ENCODE peak calls at places on chromosomes 12 and 14, in six cellular contexts. O is cardiac fibroblast, F is PC-9, E is heart left ventricle, T is GM12865, X is H7. P is an unnamed sample.

GRCh38 chr12:13404631-13405473 is 208.3 kb downstream of the EMP1 start:
- DNase-seq in O (no peak), F (no peak), E (no peak), T (no peak), X (no peak), P (no peak)

GRCh38 chr12:12788675-12789368 is 3.4 kb downstream of the APOLD1 start:
- DNase-seq in O (peak), F (peak), E (peak), T (peak), X (peak), P (peak)

GRCh38 chr14:76309572-76310551 is 66.1 kb upstream of the ESRRB start:
- DNase-seq in O (peak), F (no peak), E (peak), T (no peak), X (peak), P (no peak)

GRCh38 chr14:68203871-68204270 is 384.3 kb downstream of the RAD51B start:
- DNase-seq in O (peak), F (no peak), E (no peak), T (no peak), X (no peak), P (no peak)

GRCh38 chr12:5043589-5044419 is at the start of gene KCNA5:
- DNase-seq in O (no peak), F (no peak), E (peak), T (no peak), X (peak), P (no peak)

GRCh38 chr12:79020106-79020505 is 155.5 kb downstream of the SYT1 start:
- DNase-seq in O (peak), F (no peak), E (no peak), T (no peak), X (no peak), P (peak)

GRCh38 chr12:111224196-111225066 is 144.5 kb downstream of the PHETA1 start:
- DNase-seq in O (no peak), F (no peak), E (no peak), T (no peak), X (peak), P (no peak)

GRCh38 chr12:6825398-6826124 is 2.6 kb upstream of the P3H3 start:
- DNase-seq in O (peak), F (peak), E (peak), T (peak), X (peak), P (peak)

GRCh38 chr12:71639341-71639760 is 24.3 kb downstream of the ZFC3H1 start:
- DNase-seq in O (no peak), F (no peak), E (no peak), T (peak), X (peak), P (no peak)

GRCh38 chr12:2003676-2004112 is 563 bp downstream of the DCP1B start:
- DNase-seq in O (peak), F (no peak), E (no peak), T (no peak), X (no peak), P (no peak)

GRCh38 chr12:85835417-85835809 is 796 bp downstream of the RASSF9 start:
- DNase-seq in O (peak), F (no peak), E (no peak), T (no peak), X (no peak), P (peak)

GRCh38 chr14:90168425-90169105 is 87.8 kb upstream of the PSMC1 start:
- DNase-seq in O (no peak), F (no peak), E (no peak), T (no peak), X (no peak), P (peak)

GRCh38 chr12:33555128-33555527 is 115.5 kb upstream of the SYT10 start:
- DNase-seq in O (no peak), F (no peak), E (no peak), T (no peak), X (no peak), P (no peak)

GRCh38 chr12:116558280-116559079 is 701 bp upstream of the MAP1LC3B2 start:
- DNase-seq in O (no peak), F (no peak), E (no peak), T (peak), X (no peak), P (no peak)

GRCh38 chr14:22225526-22226133 is 363.4 kb downstream of the DAD1 start:
- DNase-seq in O (peak), F (no peak), E (no peak), T (no peak), X (no peak), P (peak)

GRCh38 chr12:6338955-6339761 is 2.7 kb downstream of the TNFRSF1A start:
- DNase-seq in O (peak), F (no peak), E (no peak), T (no peak), X (no peak), P (peak)

GRCh38 chr12:69966409-69966808 is 141.4 kb downstream of the MYRFL start:
- DNase-seq in O (peak), F (peak), E (peak), T (no peak), X (no peak), P (peak)

GRCh38 chr14:91065266-91065665 is 4.8 kb upstream of the RPS6KA5 start:
- DNase-seq in O (no peak), F (no peak), E (no peak), T (no peak), X (no peak), P (no peak)

GRCh38 chr12:70260610-70261009 is 17.4 kb downstream of the CNOT2 start:
- DNase-seq in O (no peak), F (no peak), E (no peak), T (no peak), X (no peak), P (no peak)

GRCh38 chr14:103247169-103247606 is 86.8 kb upstream of the EIF5 start:
- DNase-seq in O (peak), F (no peak), E (no peak), T (no peak), X (no peak), P (peak)
- H3K4me3 ChIP-seq in O (no peak), F (no peak), E (no peak), T (no peak), X (no peak), P (no peak)

GRCh38 chr14:70186826-70187483 is 1.8 kb downstream of the SLC8A3 start:
- DNase-seq in O (peak), F (no peak), E (no peak), T (peak), X (peak), P (no peak)

GRCh38 chr14:70190156-70190555 is 1.4 kb upstream of the SLC8A3 start:
- DNase-seq in O (no peak), F (no peak), E (no peak), T (no peak), X (peak), P (no peak)

GRCh38 chr14:70188292-70188607 is 501 bp downstream of the SLC8A3 start:
- DNase-seq in O (peak), F (no peak), E (no peak), T (peak), X (no peak), P (no peak)

GRCh38 chr14:70188608-70189540 is at the start of gene SLC8A3:
- DNase-seq in O (peak), F (no peak), E (no peak), T (peak), X (peak), P (peak)

GRCh38 chr14:70189678-70190077 is 927 bp upstream of the SLC8A3 start:
- DNase-seq in O (no peak), F (no peak), E (no peak), T (peak), X (peak), P (no peak)
- H3K4me3 ChIP-seq in O (no peak), F (no peak), E (no peak), T (peak), X (no peak), P (no peak)

GRCh38 chr12:104720346-104721064 is 237.6 kb downstream of the SLC41A2 start:
- DNase-seq in O (no peak), F (no peak), E (no peak), T (peak), X (peak), P (no peak)
- H3K4me3 ChIP-seq in O (no peak), F (no peak), E (peak), T (peak), X (no peak), P (no peak)

GRCh38 chr14:39264057-39264456 is 30.3 kb downstream of the MIA2 start:
- DNase-seq in O (no peak), F (no peak), E (no peak), T (no peak), X (no peak), P (no peak)

GRCh38 chr14:39266589-39266870 is 32.8 kb downstream of the MIA2 start:
- DNase-seq in O (no peak), F (peak), E (peak), T (peak), X (peak), P (peak)

GRCh38 chr14:39265741-39266588 is 32.2 kb downstream of the MIA2 start:
- DNase-seq in O (peak), F (no peak), E (no peak), T (no peak), X (no peak), P (peak)

GRCh38 chr14:39264558-39264957 is 30.8 kb downstream of the MIA2 start:
- DNase-seq in O (peak), F (no peak), E (no peak), T (no peak), X (no peak), P (peak)

GRCh38 chr14:39265032-39265431 is 31.3 kb downstream of the MIA2 start:
- DNase-seq in O (peak), F (no peak), E (no peak), T (no peak), X (no peak), P (peak)
- H3K4me3 ChIP-seq in O (peak), F (peak), E (peak), T (no peak), X (no peak), P (peak)

DNA sequence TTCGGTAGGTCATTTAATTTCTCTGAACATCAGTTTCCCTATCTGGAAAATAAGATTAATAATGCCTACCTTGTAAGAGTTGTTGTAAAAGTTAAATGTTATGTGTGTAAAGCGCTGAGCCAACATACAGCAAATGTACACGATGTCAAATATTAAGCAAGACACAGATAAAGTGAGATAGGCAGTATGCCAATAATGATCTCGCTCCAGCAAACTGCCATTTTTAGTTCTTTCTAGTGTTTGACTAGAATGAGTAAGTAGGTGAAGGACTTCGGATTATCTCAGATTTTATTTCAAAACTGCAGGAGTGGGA is 838 bp downstream of the DHRS7 start:
- DNase-seq in O (no peak), F (no peak), E (no peak), T (no peak), X (no peak), P (no peak)
- H3K4me3 ChIP-seq in O (peak), F (peak), E (peak), T (peak), X (peak), P (peak)

GRCh38 chr14:92649934-92650545 is 98.4 kb downstream of the LGMN start:
- DNase-seq in O (peak), F (peak), E (no peak), T (no peak), X (no peak), P (peak)
- H3K4me3 ChIP-seq in O (no peak), F (no peak), E (no peak), T (no peak), X (no peak), P (no peak)

GRCh38 chr14:29927596-29928341 is at the start of gene PRKD1:
- DNase-seq in O (peak), F (peak), E (peak), T (no peak), X (peak), P (peak)

GRCh38 chr14:29926701-29927595 is 699 bp downstream of the PRKD1 start:
- DNase-seq in O (peak), F (peak), E (peak), T (no peak), X (peak), P (peak)

GRCh38 chr14:29925736-29926135 is 1.9 kb downstream of the PRKD1 start:
- DNase-seq in O (peak), F (no peak), E (no peak), T (no peak), X (no peak), P (peak)

GRCh38 chr14:29926228-29926627 is 1.4 kb downstream of the PRKD1 start:
- DNase-seq in O (no peak), F (no peak), E (no peak), T (no peak), X (peak), P (no peak)

DNA sequence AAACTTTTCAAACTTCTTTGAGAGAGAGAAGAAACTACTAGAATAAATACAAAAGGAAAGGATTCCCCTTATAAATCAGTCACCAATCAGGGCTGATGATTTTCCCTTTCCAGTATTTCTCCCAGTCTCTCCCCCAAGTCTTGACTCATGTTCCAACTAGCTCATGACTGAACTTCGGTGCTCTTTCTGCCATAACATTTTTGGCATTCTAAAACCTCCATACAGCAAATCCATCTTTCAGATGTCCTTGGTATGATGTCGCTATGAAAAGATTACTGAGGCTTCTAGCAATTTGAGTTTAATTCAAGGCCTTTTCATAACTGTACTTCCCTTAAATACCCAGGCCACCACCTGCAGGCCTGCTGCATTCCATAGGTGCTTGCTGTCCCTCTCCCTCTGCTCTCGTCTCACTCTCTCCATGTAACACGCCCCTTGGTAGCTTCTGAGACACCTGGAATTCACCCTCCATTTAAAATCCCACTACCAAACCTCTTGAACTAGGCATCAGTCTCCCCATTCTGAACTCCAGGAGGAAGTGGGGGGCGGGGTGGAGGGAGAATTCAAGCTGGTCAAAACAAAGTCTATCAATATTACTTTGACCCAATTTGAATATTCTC is 2.4 kb downstream of the PRKD1 start:
- DNase-seq in O (peak), F (no peak), E (no peak), T (no peak), X (peak), P (peak)
- H3K4me3 ChIP-seq in O (peak), F (no peak), E (no peak), T (no peak), X (no peak), P (peak)

GRCh38 chr14:73613419-73613963 is 1.2 kb downstream of the ACOT6 start:
- DNase-seq in O (no peak), F (no peak), E (no peak), T (no peak), X (no peak), P (no peak)
- H3K4me3 ChIP-seq in O (peak), F (no peak), E (peak), T (no peak), X (no peak), P (no peak)

DNA sequence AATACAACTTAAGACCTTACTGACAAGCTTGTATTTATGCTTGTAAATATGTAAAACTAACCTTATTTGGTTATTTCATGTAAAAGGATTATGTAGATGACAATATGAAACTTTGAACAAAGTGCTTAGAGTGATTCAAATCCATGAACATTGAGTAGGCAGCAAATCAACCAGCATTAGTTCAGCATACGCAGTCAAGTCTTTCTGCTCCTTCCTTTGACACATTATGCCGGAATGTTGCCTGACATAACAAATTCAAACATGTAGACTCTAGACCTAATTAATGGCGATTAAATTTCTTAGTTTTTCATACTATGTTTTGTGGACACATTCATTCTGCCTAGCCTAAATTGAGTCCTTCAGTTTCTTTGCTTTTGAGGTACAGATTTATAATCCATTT is 105.3 kb downstream of the FGD4 start:
- DNase-seq in O (no peak), F (no peak), E (no peak), T (no peak), X (no peak), P (no peak)
- H3K4me3 ChIP-seq in O (no peak), F (no peak), E (peak), T (no peak), X (no peak), P (no peak)